ENCODE peak calls at places on chromosomes 12 and 14, in nine cellular contexts. One of them, this sample, is unnamed.

GRCh38 chr14:77707355-77707723 is 484 bp downstream of the ALKBH1 start:
- DNase-seq in CD4-positive, alpha-beta T cell: no peak
- DNase-seq in AG04450: peak
- DNase-seq in lung: no peak
- DNase-seq in aorta: no peak
- DNase-seq in Peyer's patch: peak
- DNase-seq in body of pancreas: no peak
- DNase-seq in tibial nerve: no peak
- DNase-seq in GM23248: peak
- DNase-seq in this sample: peak

GRCh38 chr14:101823511-101824120 is 62.1 kb downstream of the PPP2R5C start:
- DNase-seq in lung: no peak
- DNase-seq in tibial nerve: no peak
- DNase-seq in body of pancreas: no peak
- DNase-seq in AG04450: no peak
- DNase-seq in Peyer's patch: no peak
- DNase-seq in GM23248: peak
- DNase-seq in CD4-positive, alpha-beta T cell: peak
- DNase-seq in aorta: no peak
- DNase-seq in this sample: no peak

GRCh38 chr14:49966304-49966809 is 73.5 kb downstream of the ARF6 start:
- DNase-seq in lung: no peak
- DNase-seq in tibial nerve: no peak
- DNase-seq in body of pancreas: peak
- DNase-seq in aorta: no peak
- DNase-seq in Peyer's patch: peak
- DNase-seq in CD4-positive, alpha-beta T cell: no peak
- DNase-seq in AG04450: no peak
- DNase-seq in GM23248: peak
- DNase-seq in this sample: no peak

GRCh38 chr12:40903040-40903439 is 210.8 kb downstream of the CNTN1 start:
- DNase-seq in lung: no peak
- DNase-seq in CD4-positive, alpha-beta T cell: no peak
- DNase-seq in aorta: no peak
- DNase-seq in AG04450: no peak
- DNase-seq in tibial nerve: no peak
- DNase-seq in body of pancreas: no peak
- DNase-seq in Peyer's patch: no peak
- DNase-seq in GM23248: no peak
- DNase-seq in this sample: no peak

GRCh38 chr14:24177928-24178327 is 6.0 kb downstream of the REC8 start:
- DNase-seq in AG04450: no peak
- DNase-seq in CD4-positive, alpha-beta T cell: no peak
- DNase-seq in tibial nerve: no peak
- DNase-seq in body of pancreas: no peak
- DNase-seq in GM23248: no peak
- DNase-seq in aorta: no peak
- DNase-seq in Peyer's patch: peak
- DNase-seq in lung: no peak
- DNase-seq in this sample: no peak

GRCh38 chr12:88836156-88836555 is 255.9 kb upstream of the KITLG start:
- DNase-seq in Peyer's patch: no peak
- DNase-seq in body of pancreas: no peak
- DNase-seq in CD4-positive, alpha-beta T cell: no peak
- DNase-seq in AG04450: no peak
- DNase-seq in lung: no peak
- DNase-seq in aorta: no peak
- DNase-seq in tibial nerve: no peak
- DNase-seq in GM23248: no peak
- DNase-seq in this sample: no peak

GRCh38 chr14:24605435-24606190 is 3.9 kb downstream of the GZMH start:
- DNase-seq in AG04450: no peak
- DNase-seq in aorta: no peak
- DNase-seq in tibial nerve: no peak
- DNase-seq in CD4-positive, alpha-beta T cell: peak
- DNase-seq in Peyer's patch: peak
- DNase-seq in GM23248: peak
- DNase-seq in lung: peak
- DNase-seq in body of pancreas: peak
- DNase-seq in this sample: no peak

GRCh38 chr12:112664569-112664968 is 127.0 kb upstream of the RPH3A start:
- DNase-seq in AG04450: no peak
- DNase-seq in aorta: no peak
- DNase-seq in tibial nerve: no peak
- DNase-seq in GM23248: peak
- DNase-seq in body of pancreas: no peak
- DNase-seq in Peyer's patch: no peak
- DNase-seq in lung: no peak
- DNase-seq in CD4-positive, alpha-beta T cell: no peak
- DNase-seq in this sample: no peak

GRCh38 chr14:96512602-96513397 is 10.6 kb downstream of the PAPOLA start:
- DNase-seq in aorta: no peak
- DNase-seq in AG04450: no peak
- DNase-seq in body of pancreas: no peak
- DNase-seq in tibial nerve: no peak
- DNase-seq in GM23248: no peak
- DNase-seq in Peyer's patch: no peak
- DNase-seq in lung: no peak
- DNase-seq in CD4-positive, alpha-beta T cell: no peak
- DNase-seq in this sample: no peak

GRCh38 chr14:45135181-45135580 is 549 bp upstream of the FANCM start:
- DNase-seq in Peyer's patch: no peak
- DNase-seq in aorta: no peak
- DNase-seq in GM23248: peak
- DNase-seq in CD4-positive, alpha-beta T cell: no peak
- DNase-seq in AG04450: no peak
- DNase-seq in body of pancreas: no peak
- DNase-seq in lung: no peak
- DNase-seq in tibial nerve: no peak
- DNase-seq in this sample: peak

DNA sequence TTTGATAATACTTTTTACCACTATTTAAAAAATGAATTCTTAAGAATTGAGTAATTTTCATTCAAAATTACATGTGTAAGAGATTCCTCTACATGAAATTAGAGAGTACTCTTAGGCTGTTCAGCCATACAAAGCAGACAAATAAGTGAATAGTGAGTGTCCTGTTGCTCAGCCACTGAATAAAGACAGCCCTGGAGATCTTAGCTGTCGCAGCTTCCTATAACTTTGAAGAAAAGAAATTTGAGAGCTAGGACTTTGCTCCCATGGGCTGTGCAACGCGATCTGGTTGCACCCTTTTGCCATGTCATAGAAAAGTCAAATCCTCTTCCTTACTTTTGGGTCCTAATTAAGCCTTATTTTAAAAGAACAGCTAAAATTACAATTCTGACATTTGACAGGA is 40.9 kb upstream of the LRIG3 start:
- DNase-seq in Peyer's patch: no peak
- DNase-seq in tibial nerve: no peak
- DNase-seq in GM23248: no peak
- DNase-seq in CD4-positive, alpha-beta T cell: no peak
- DNase-seq in AG04450: no peak
- DNase-seq in aorta: no peak
- DNase-seq in body of pancreas: no peak
- DNase-seq in lung: no peak
- DNase-seq in this sample: no peak
- H3K27ac ChIP-seq in Peyer's patch: no peak
- H3K27ac ChIP-seq in tibial nerve: no peak
- H3K27ac ChIP-seq in GM23248: no peak
- H3K27ac ChIP-seq in CD4-positive, alpha-beta T cell: no peak
- H3K27ac ChIP-seq in AG04450: no peak
- H3K27ac ChIP-seq in aorta: no peak
- H3K27ac ChIP-seq in body of pancreas: no peak
- H3K27ac ChIP-seq in lung: no peak
- H3K27ac ChIP-seq in this sample: no peak

GRCh38 chr12:24898606-24899005 is 50.3 kb downstream of the BCAT1 start:
- DNase-seq in tibial nerve: no peak
- DNase-seq in lung: no peak
- DNase-seq in CD4-positive, alpha-beta T cell: no peak
- DNase-seq in Peyer's patch: no peak
- DNase-seq in aorta: no peak
- DNase-seq in body of pancreas: no peak
- DNase-seq in GM23248: peak
- DNase-seq in AG04450: no peak
- DNase-seq in this sample: no peak

GRCh38 chr12:24902521-24903304 is 46.2 kb downstream of the BCAT1 start:
- DNase-seq in AG04450: no peak
- DNase-seq in lung: no peak
- DNase-seq in Peyer's patch: peak
- DNase-seq in CD4-positive, alpha-beta T cell: no peak
- DNase-seq in body of pancreas: no peak
- DNase-seq in tibial nerve: no peak
- DNase-seq in aorta: peak
- DNase-seq in GM23248: peak
- DNase-seq in this sample: peak

GRCh38 chr12:24898185-24898584 is 50.7 kb downstream of the BCAT1 start:
- DNase-seq in aorta: no peak
- DNase-seq in AG04450: no peak
- DNase-seq in lung: no peak
- DNase-seq in GM23248: peak
- DNase-seq in CD4-positive, alpha-beta T cell: no peak
- DNase-seq in Peyer's patch: no peak
- DNase-seq in body of pancreas: no peak
- DNase-seq in tibial nerve: no peak
- DNase-seq in this sample: no peak

GRCh38 chr12:24901975-24902461 is 46.9 kb downstream of the BCAT1 start:
- DNase-seq in tibial nerve: no peak
- DNase-seq in aorta: peak
- DNase-seq in CD4-positive, alpha-beta T cell: no peak
- DNase-seq in lung: no peak
- DNase-seq in body of pancreas: no peak
- DNase-seq in AG04450: no peak
- DNase-seq in GM23248: no peak
- DNase-seq in Peyer's patch: no peak
- DNase-seq in this sample: peak

GRCh38 chr12:24899503-24900098 is 49.3 kb downstream of the BCAT1 start:
- DNase-seq in CD4-positive, alpha-beta T cell: no peak
- DNase-seq in tibial nerve: no peak
- DNase-seq in aorta: no peak
- DNase-seq in AG04450: no peak
- DNase-seq in lung: no peak
- DNase-seq in Peyer's patch: no peak
- DNase-seq in GM23248: no peak
- DNase-seq in body of pancreas: no peak
- DNase-seq in this sample: no peak
- H3K27ac ChIP-seq in CD4-positive, alpha-beta T cell: no peak
- H3K27ac ChIP-seq in tibial nerve: no peak
- H3K27ac ChIP-seq in aorta: no peak
- H3K27ac ChIP-seq in AG04450: no peak
- H3K27ac ChIP-seq in lung: no peak
- H3K27ac ChIP-seq in Peyer's patch: no peak
- H3K27ac ChIP-seq in GM23248: peak
- H3K27ac ChIP-seq in body of pancreas: no peak
- H3K27ac ChIP-seq in this sample: no peak

DNA sequence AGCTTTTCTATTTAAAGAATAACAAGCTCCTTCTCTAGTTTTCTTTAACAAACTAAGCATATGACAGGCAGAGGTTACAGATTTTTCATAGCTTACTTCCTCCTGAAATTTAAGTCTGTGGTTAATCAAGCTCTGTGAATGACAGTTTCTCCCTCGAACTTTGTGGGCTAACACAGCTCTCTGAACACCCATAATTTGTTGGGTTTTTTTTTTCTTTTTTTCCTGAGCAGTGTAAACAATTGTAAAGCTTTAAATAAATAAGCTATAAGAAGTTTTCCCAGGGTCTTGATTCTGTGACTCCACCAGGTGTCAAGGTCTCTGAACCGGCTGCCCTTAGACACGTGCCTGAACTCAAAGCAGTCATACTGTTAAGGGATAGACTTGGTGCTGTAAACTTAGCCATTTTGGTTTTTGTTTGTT is 128.1 kb upstream of the AMIGO2 start:
- DNase-seq in lung: no peak
- DNase-seq in aorta: no peak
- DNase-seq in tibial nerve: no peak
- DNase-seq in AG04450: no peak
- DNase-seq in GM23248: no peak
- DNase-seq in body of pancreas: no peak
- DNase-seq in Peyer's patch: no peak
- DNase-seq in CD4-positive, alpha-beta T cell: no peak
- DNase-seq in this sample: no peak
- H3K27ac ChIP-seq in lung: no peak
- H3K27ac ChIP-seq in aorta: no peak
- H3K27ac ChIP-seq in tibial nerve: no peak
- H3K27ac ChIP-seq in AG04450: no peak
- H3K27ac ChIP-seq in GM23248: no peak
- H3K27ac ChIP-seq in body of pancreas: peak
- H3K27ac ChIP-seq in Peyer's patch: peak
- H3K27ac ChIP-seq in CD4-positive, alpha-beta T cell: peak
- H3K27ac ChIP-seq in this sample: no peak

GRCh38 chr14:61438497-61438859 is 117.1 kb downstream of the PRKCH start:
- DNase-seq in AG04450: no peak
- DNase-seq in body of pancreas: no peak
- DNase-seq in lung: no peak
- DNase-seq in aorta: no peak
- DNase-seq in tibial nerve: no peak
- DNase-seq in Peyer's patch: no peak
- DNase-seq in CD4-positive, alpha-beta T cell: no peak
- DNase-seq in GM23248: no peak
- DNase-seq in this sample: no peak

GRCh38 chr14:61438860-61439765 is 117.7 kb downstream of the PRKCH start:
- DNase-seq in CD4-positive, alpha-beta T cell: no peak
- DNase-seq in AG04450: no peak
- DNase-seq in Peyer's patch: no peak
- DNase-seq in body of pancreas: peak
- DNase-seq in GM23248: peak
- DNase-seq in aorta: no peak
- DNase-seq in lung: peak
- DNase-seq in tibial nerve: no peak
- DNase-seq in this sample: no peak

GRCh38 chr14:61437383-61437782 is 116.0 kb downstream of the PRKCH start:
- DNase-seq in tibial nerve: no peak
- DNase-seq in lung: no peak
- DNase-seq in CD4-positive, alpha-beta T cell: no peak
- DNase-seq in Peyer's patch: no peak
- DNase-seq in body of pancreas: no peak
- DNase-seq in AG04450: no peak
- DNase-seq in GM23248: no peak
- DNase-seq in aorta: no peak
- DNase-seq in this sample: no peak

GRCh38 chr14:61438036-61438435 is 116.7 kb downstream of the PRKCH start:
- DNase-seq in AG04450: no peak
- DNase-seq in tibial nerve: no peak
- DNase-seq in GM23248: no peak
- DNase-seq in CD4-positive, alpha-beta T cell: no peak
- DNase-seq in Peyer's patch: no peak
- DNase-seq in aorta: no peak
- DNase-seq in lung: no peak
- DNase-seq in body of pancreas: no peak
- DNase-seq in this sample: no peak

DNA sequence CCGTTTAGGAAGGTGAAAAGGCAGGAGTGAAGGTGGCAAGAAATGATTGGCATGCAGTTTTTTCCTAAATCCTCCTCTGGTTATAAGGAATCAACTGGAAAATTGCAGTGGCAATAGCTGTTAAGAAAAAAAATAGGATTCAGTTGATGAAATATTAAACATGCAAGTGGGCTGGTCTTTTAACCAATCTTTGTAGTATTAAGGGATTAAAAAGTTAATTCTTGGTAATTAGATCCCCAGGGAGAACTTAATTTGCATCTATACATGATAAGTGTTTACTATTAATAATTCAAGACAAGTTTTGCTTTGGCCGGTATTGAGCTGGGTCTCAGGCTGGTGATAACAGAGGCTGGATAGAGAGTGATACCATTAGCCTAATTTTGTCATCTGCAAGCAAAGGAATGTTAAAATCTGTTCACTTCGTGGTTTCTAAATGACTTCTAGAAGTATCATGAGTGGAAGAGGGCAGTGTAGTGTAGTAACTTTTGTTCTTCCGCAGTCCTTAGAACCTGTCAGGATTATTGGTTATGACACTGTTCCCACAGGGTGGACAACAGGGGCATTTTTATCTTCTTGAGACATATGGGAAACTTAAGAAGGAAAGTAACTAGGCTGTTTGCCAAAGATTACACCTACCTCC is 118.5 kb downstream of the PRKCH start:
- DNase-seq in tibial nerve: no peak
- DNase-seq in CD4-positive, alpha-beta T cell: no peak
- DNase-seq in aorta: no peak
- DNase-seq in AG04450: no peak
- DNase-seq in body of pancreas: no peak
- DNase-seq in Peyer's patch: no peak
- DNase-seq in lung: no peak
- DNase-seq in GM23248: no peak
- DNase-seq in this sample: no peak
- H3K27ac ChIP-seq in tibial nerve: no peak
- H3K27ac ChIP-seq in CD4-positive, alpha-beta T cell: peak
- H3K27ac ChIP-seq in aorta: no peak
- H3K27ac ChIP-seq in AG04450: no peak
- H3K27ac ChIP-seq in body of pancreas: peak
- H3K27ac ChIP-seq in Peyer's patch: peak
- H3K27ac ChIP-seq in lung: peak
- H3K27ac ChIP-seq in GM23248: no peak
- H3K27ac ChIP-seq in this sample: no peak

This sample was measured in substantia nigra.